ENCODE peak calls at places on chromosomes 11 and 22, in seven cellular contexts. F, G, Y, R, H, V and E are unnamed samples.

GRCh38 chr11:62983536-62984199 is 1.1 kb downstream of the SLC22A6 start:
- DNase-seq in F (no peak), G (no peak), Y (no peak), R (no peak), H (no peak), V (no peak), E (no peak)

GRCh38 chr11:36458129-36458918 is 51.7 kb downstream of the TRAF6 start:
- DNase-seq in F (no peak), G (no peak), Y (no peak), R (no peak), H (no peak), V (no peak), E (no peak)

GRCh38 chr11:112401036-112401769 is 140.5 kb upstream of the PLET1 start:
- DNase-seq in F (no peak), G (no peak), Y (no peak), R (no peak), H (no peak), V (peak; percentile 19), E (no peak)

GRCh38 chr11:115444542-115444941 is 59.7 kb downstream of the CADM1 start:
- DNase-seq in F (no peak), G (no peak), Y (no peak), R (no peak), H (no peak), V (no peak), E (no peak)

GRCh38 chr11:125222494-125222893 is 57.9 kb downstream of the PKNOX2 start:
- DNase-seq in F (no peak), G (no peak), Y (no peak), R (no peak), H (no peak), V (no peak), E (no peak)

GRCh38 chr22:37228106-37229011 is 15.7 kb downstream of the RAC2 start:
- DNase-seq in F (no peak), G (peak; percentile 27), Y (no peak), R (no peak), H (peak; percentile 78), V (no peak), E (no peak)

GRCh38 chr11:102192349-102193066 is 82.3 kb downstream of the YAP1 start:
- DNase-seq in F (no peak), G (no peak), Y (peak; percentile 77), R (no peak), H (peak; percentile 39), V (no peak), E (no peak)

GRCh38 chr11:59336931-59337330 is 21.8 kb upstream of the OR5AN1 start:
- DNase-seq in F (no peak), G (no peak), Y (no peak), R (no peak), H (no peak), V (no peak), E (no peak)

GRCh38 chr22:43269325-43270040 is 73.7 kb downstream of the SCUBE1 start:
- DNase-seq in F (no peak), G (no peak), Y (peak; percentile 46), R (no peak), H (no peak), V (no peak), E (peak; percentile 54)

GRCh38 chr11:85718991-85719807 is 33.2 kb upstream of the CCDC89 start:
- DNase-seq in F (peak; percentile 31), G (peak; percentile 100), Y (peak; percentile 97), R (peak; percentile 63), H (peak; percentile 93), V (peak; percentile 83), E (peak; percentile 64)

GRCh38 chr11:22627421-22627820 is 1.8 kb upstream of the FANCF start:
- DNase-seq in F (no peak), G (no peak), Y (no peak), R (no peak), H (no peak), V (no peak), E (no peak)
- H2AK5ac ChIP-seq in F (no peak overlapping the region), G (no peak overlapping the region), Y (no peak overlapping the region), R (no peak overlapping the region), H (no peak overlapping the region), V (no peak overlapping the region), E (no peak overlapping the region)

GRCh38 chr11:2422461-2423156 is 21.7 kb downstream of the TRPM5 start:
- DNase-seq in F (no peak), G (no peak), Y (no peak), R (no peak), H (no peak), V (no peak), E (no peak)
- H2AK5ac ChIP-seq in F (no peak overlapping the region), G (no peak overlapping the region), Y (no peak overlapping the region), R (no peak overlapping the region), H (no peak overlapping the region), V (no peak overlapping the region), E (peak overlapping the region; percentile 99)

DNA sequence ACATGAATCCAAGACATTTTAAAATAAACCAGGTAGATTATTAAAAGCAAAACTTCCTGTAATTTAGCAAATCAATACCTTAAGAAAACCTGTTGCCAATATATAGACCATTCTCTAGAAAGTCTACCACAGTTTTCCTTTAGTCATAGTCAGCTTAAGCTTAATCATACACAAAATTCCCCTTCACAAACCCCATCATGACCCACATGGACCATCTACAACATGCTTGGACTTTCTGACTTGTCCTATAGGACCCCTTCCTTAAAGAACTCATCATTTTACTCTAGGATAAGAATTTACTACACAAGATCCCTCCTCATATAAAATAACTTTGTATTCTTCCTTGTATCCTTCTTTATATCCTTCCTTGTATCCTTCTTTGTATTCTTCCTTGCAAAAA is 16.2 kb upstream of the RNASEH2C start:
- DNase-seq in F (no peak), G (no peak), Y (peak; percentile 18), R (no peak), H (no peak), V (no peak), E (no peak)
- H2AK5ac ChIP-seq in F (no peak overlapping the region), G (no peak overlapping the region), Y (no peak overlapping the region), R (no peak overlapping the region), H (no peak overlapping the region), V (no peak overlapping the region), E (no peak overlapping the region)

GRCh38 chr22:28013611-28014010 is 94.6 kb upstream of the PITPNB start:
- DNase-seq in F (no peak), G (no peak), Y (no peak), R (no peak), H (no peak), V (no peak), E (no peak)
- H2AK5ac ChIP-seq in F (no peak overlapping the region), G (no peak overlapping the region), Y (no peak overlapping the region), R (no peak overlapping the region), H (no peak overlapping the region), V (no peak overlapping the region), E (peak overlapping the region; percentile 59)

GRCh38 chr11:81010631-81011030 is 1569.8 kb upstream of the TENM4 start:
- DNase-seq in F (no peak), G (no peak), Y (no peak), R (no peak), H (no peak), V (no peak), E (no peak)
- H2AK5ac ChIP-seq in F (no peak overlapping the region), G (no peak overlapping the region), Y (no peak overlapping the region), R (no peak overlapping the region), H (no peak overlapping the region), V (no peak overlapping the region), E (no peak overlapping the region)

GRCh38 chr11:126963115-126963514 is 37.5 kb downstream of the KIRREL3 start:
- DNase-seq in F (no peak), G (no peak), Y (no peak), R (no peak), H (no peak), V (no peak), E (no peak)
- H2AK5ac ChIP-seq in F (no peak overlapping the region), G (no peak overlapping the region), Y (no peak overlapping the region), R (no peak overlapping the region), H (no peak overlapping the region), V (no peak overlapping the region), E (no peak overlapping the region)